ENCODE peak calls at places on chromosomes 1 and 21, in seven cellular contexts. One of them, this sample, is unnamed.

GRCh38 chr1:15939181-15940109 is 36.5 kb downstream of the ZBTB17 start:
- DNase-seq in heart left ventricle: no peak
- DNase-seq in transverse colon: peak; percentile 48
- DNase-seq in adrenal gland: peak; percentile 77
- DNase-seq in suprapubic skin: no peak
- DNase-seq in esophagus squamous epithelium: no peak
- DNase-seq in endothelial cell of umbilical vein: peak; percentile 49
- DNase-seq in this sample: peak; percentile 23

GRCh38 chr21:46065993-46066842 is 31.7 kb upstream of the COL6A2 start:
- DNase-seq in heart left ventricle: peak; percentile 18
- DNase-seq in transverse colon: no peak
- DNase-seq in adrenal gland: no peak
- DNase-seq in suprapubic skin: no peak
- DNase-seq in esophagus squamous epithelium: no peak
- DNase-seq in endothelial cell of umbilical vein: no peak
- DNase-seq in this sample: no peak

GRCh38 chr1:41689596-41689995 is 205.1 kb upstream of the EDN2 start:
- DNase-seq in heart left ventricle: no peak
- DNase-seq in transverse colon: no peak
- DNase-seq in adrenal gland: peak; percentile 42
- DNase-seq in suprapubic skin: no peak
- DNase-seq in esophagus squamous epithelium: no peak
- DNase-seq in endothelial cell of umbilical vein: no peak
- DNase-seq in this sample: no peak

GRCh38 chr1:7378346-7379130 is 392.6 kb upstream of the VAMP3 start:
- DNase-seq in heart left ventricle: no peak
- DNase-seq in transverse colon: no peak
- DNase-seq in adrenal gland: no peak
- DNase-seq in suprapubic skin: peak; percentile 73
- DNase-seq in esophagus squamous epithelium: no peak
- DNase-seq in endothelial cell of umbilical vein: no peak
- DNase-seq in this sample: no peak

GRCh38 chr1:14613915-14614314 is 15.4 kb downstream of the KAZN start:
- DNase-seq in heart left ventricle: no peak
- DNase-seq in transverse colon: no peak
- DNase-seq in adrenal gland: no peak
- DNase-seq in suprapubic skin: no peak
- DNase-seq in esophagus squamous epithelium: no peak
- DNase-seq in endothelial cell of umbilical vein: no peak
- DNase-seq in this sample: no peak

GRCh38 chr1:184494929-184495328 is 108.1 kb downstream of the C1orf21 start:
- DNase-seq in heart left ventricle: no peak
- DNase-seq in transverse colon: no peak
- DNase-seq in adrenal gland: no peak
- DNase-seq in suprapubic skin: no peak
- DNase-seq in esophagus squamous epithelium: no peak
- DNase-seq in endothelial cell of umbilical vein: no peak
- DNase-seq in this sample: no peak

GRCh38 chr1:216600730-216601426 is 122.4 kb downstream of the ESRRG start:
- DNase-seq in heart left ventricle: peak; percentile 88
- DNase-seq in transverse colon: peak; percentile 79
- DNase-seq in adrenal gland: peak; percentile 90
- DNase-seq in suprapubic skin: peak; percentile 85
- DNase-seq in esophagus squamous epithelium: peak; percentile 1
- DNase-seq in endothelial cell of umbilical vein: peak; percentile 56
- DNase-seq in this sample: peak; percentile 46

GRCh38 chr1:41338820-41339219 is 22.4 kb upstream of the FOXO6 start:
- DNase-seq in heart left ventricle: no peak
- DNase-seq in transverse colon: no peak
- DNase-seq in adrenal gland: no peak
- DNase-seq in suprapubic skin: no peak
- DNase-seq in esophagus squamous epithelium: no peak
- DNase-seq in endothelial cell of umbilical vein: no peak
- DNase-seq in this sample: no peak

GRCh38 chr1:28926629-28927441 is 12.5 kb downstream of the EPB41 start:
- DNase-seq in heart left ventricle: no peak
- DNase-seq in transverse colon: no peak
- DNase-seq in adrenal gland: no peak
- DNase-seq in suprapubic skin: no peak
- DNase-seq in esophagus squamous epithelium: no peak
- DNase-seq in endothelial cell of umbilical vein: peak; percentile 93
- DNase-seq in this sample: no peak

GRCh38 chr1:166391677-166392076 is 224.9 kb upstream of the FAM78B start:
- DNase-seq in heart left ventricle: no peak
- DNase-seq in transverse colon: no peak
- DNase-seq in adrenal gland: no peak
- DNase-seq in suprapubic skin: no peak
- DNase-seq in esophagus squamous epithelium: no peak
- DNase-seq in endothelial cell of umbilical vein: no peak
- DNase-seq in this sample: no peak

GRCh38 chr1:85323770-85324169 is 47.3 kb upstream of the BCL10 start:
- DNase-seq in heart left ventricle: no peak
- DNase-seq in transverse colon: no peak
- DNase-seq in adrenal gland: no peak
- DNase-seq in suprapubic skin: no peak
- DNase-seq in esophagus squamous epithelium: no peak
- DNase-seq in endothelial cell of umbilical vein: no peak
- DNase-seq in this sample: no peak

GRCh38 chr1:212595787-212596714 is 12.5 kb upstream of the ATF3 start:
- DNase-seq in heart left ventricle: no peak
- DNase-seq in transverse colon: peak; percentile 49
- DNase-seq in adrenal gland: no peak
- DNase-seq in suprapubic skin: no peak
- DNase-seq in esophagus squamous epithelium: no peak
- DNase-seq in endothelial cell of umbilical vein: peak; percentile 96
- DNase-seq in this sample: no peak

GRCh38 chr1:70818391-70818790 is 229.2 kb downstream of the PTGER3 start:
- DNase-seq in heart left ventricle: no peak
- DNase-seq in transverse colon: no peak
- DNase-seq in adrenal gland: no peak
- DNase-seq in suprapubic skin: no peak
- DNase-seq in esophagus squamous epithelium: no peak
- DNase-seq in endothelial cell of umbilical vein: no peak
- DNase-seq in this sample: no peak

DNA sequence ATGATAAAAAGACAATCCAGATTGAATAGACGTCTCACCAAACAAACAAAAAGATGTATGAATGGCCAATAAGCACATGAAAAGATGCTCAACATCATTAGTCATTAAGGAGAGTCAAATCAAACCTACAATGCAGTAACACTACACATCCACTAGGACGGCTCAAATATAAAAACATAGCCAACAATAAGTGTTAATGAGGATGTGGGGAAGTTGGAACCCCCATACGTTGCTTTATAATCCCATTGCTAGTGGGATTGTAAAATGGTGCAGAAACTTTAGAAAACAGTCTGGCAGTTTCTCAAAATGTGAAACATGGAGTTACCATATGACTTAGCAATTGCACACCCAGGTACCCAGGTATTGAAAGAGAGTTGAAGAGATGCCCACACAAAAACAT is 14.7 kb upstream of the IL24 start:
- DNase-seq in heart left ventricle: no peak
- DNase-seq in transverse colon: no peak
- DNase-seq in adrenal gland: no peak
- DNase-seq in suprapubic skin: no peak
- DNase-seq in esophagus squamous epithelium: no peak
- DNase-seq in endothelial cell of umbilical vein: no peak
- DNase-seq in this sample: no peak
- TF ChIP-seq CTCF in heart left ventricle: no peak
- TF ChIP-seq CTCF in transverse colon: peak; percentile 11
- TF ChIP-seq CTCF in adrenal gland: no peak
- TF ChIP-seq CTCF in suprapubic skin: no peak
- TF ChIP-seq CTCF in esophagus squamous epithelium: no peak
- TF ChIP-seq CTCF in endothelial cell of umbilical vein: no peak
- TF ChIP-seq CTCF in this sample: no peak

GRCh38 chr1:164614316-164614715 is 55.3 kb downstream of the PBX1 start:
- DNase-seq in heart left ventricle: no peak
- DNase-seq in transverse colon: no peak
- DNase-seq in adrenal gland: no peak
- DNase-seq in suprapubic skin: no peak
- DNase-seq in esophagus squamous epithelium: no peak
- DNase-seq in endothelial cell of umbilical vein: no peak
- DNase-seq in this sample: no peak
- H3K27ac ChIP-seq in heart left ventricle: no peak overlapping the region
- H3K27ac ChIP-seq in transverse colon: peak overlapping the region; percentile 80
- H3K27ac ChIP-seq in adrenal gland: no peak overlapping the region
- H3K27ac ChIP-seq in suprapubic skin: no peak overlapping the region
- H3K27ac ChIP-seq in esophagus squamous epithelium: peak overlapping the region; percentile 75
- H3K27ac ChIP-seq in endothelial cell of umbilical vein: no peak overlapping the region
- H3K27ac ChIP-seq in this sample: peak overlapping the region; percentile 83

GRCh38 chr1:167456926-167457325 is 61.4 kb downstream of the CD247 start:
- DNase-seq in heart left ventricle: no peak
- DNase-seq in transverse colon: no peak
- DNase-seq in adrenal gland: no peak
- DNase-seq in suprapubic skin: no peak
- DNase-seq in esophagus squamous epithelium: no peak
- DNase-seq in endothelial cell of umbilical vein: no peak
- DNase-seq in this sample: no peak

GRCh38 chr1:167455786-167456446 is 62.4 kb downstream of the CD247 start:
- DNase-seq in heart left ventricle: peak; percentile 51
- DNase-seq in transverse colon: no peak
- DNase-seq in adrenal gland: no peak
- DNase-seq in suprapubic skin: no peak
- DNase-seq in esophagus squamous epithelium: no peak
- DNase-seq in endothelial cell of umbilical vein: peak; percentile 9
- DNase-seq in this sample: no peak

GRCh38 chr1:167454304-167454928 is 63.9 kb downstream of the CD247 start:
- DNase-seq in heart left ventricle: no peak
- DNase-seq in transverse colon: no peak
- DNase-seq in adrenal gland: no peak
- DNase-seq in suprapubic skin: no peak
- DNase-seq in esophagus squamous epithelium: no peak
- DNase-seq in endothelial cell of umbilical vein: peak; percentile 9
- DNase-seq in this sample: no peak

GRCh38 chr1:167456500-167456899 is 61.8 kb downstream of the CD247 start:
- DNase-seq in heart left ventricle: no peak
- DNase-seq in transverse colon: no peak
- DNase-seq in adrenal gland: no peak
- DNase-seq in suprapubic skin: no peak
- DNase-seq in esophagus squamous epithelium: no peak
- DNase-seq in endothelial cell of umbilical vein: no peak
- DNase-seq in this sample: no peak

GRCh38 chr1:167454929-167455785 is 63.2 kb downstream of the CD247 start:
- DNase-seq in heart left ventricle: peak; percentile 64
- DNase-seq in transverse colon: peak; percentile 77
- DNase-seq in adrenal gland: peak; percentile 68
- DNase-seq in suprapubic skin: peak; percentile 87
- DNase-seq in esophagus squamous epithelium: no peak
- DNase-seq in endothelial cell of umbilical vein: peak; percentile 15
- DNase-seq in this sample: peak; percentile 41
- TF ChIP-seq POLR2A in heart left ventricle: peak; percentile 6
- TF ChIP-seq POLR2A in transverse colon: peak; percentile 29
- TF ChIP-seq POLR2A in adrenal gland: peak; percentile 14
- TF ChIP-seq POLR2A in suprapubic skin: no peak
- TF ChIP-seq POLR2A in esophagus squamous epithelium: no peak
- TF ChIP-seq POLR2A in endothelial cell of umbilical vein: no peak
- TF ChIP-seq POLR2A in this sample: no peak

DNA sequence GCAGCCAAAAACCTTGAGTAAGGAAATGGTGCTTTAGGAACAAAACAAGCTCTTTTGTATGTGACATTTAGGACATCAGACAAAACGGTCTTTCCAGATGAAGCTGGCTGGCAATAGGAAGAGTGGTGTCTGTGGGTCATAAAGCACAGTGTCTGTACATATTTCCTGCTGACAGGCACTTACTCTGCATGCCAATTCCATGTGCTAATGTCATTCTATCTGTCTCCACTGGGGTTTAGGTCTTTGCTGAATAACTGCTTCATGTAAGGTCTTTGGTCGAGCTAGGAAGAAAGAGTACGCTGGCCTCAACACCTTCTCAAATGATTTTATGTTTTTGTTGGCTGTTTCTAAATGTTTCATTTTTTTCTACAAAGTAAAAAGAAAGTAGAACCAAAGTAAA is 163.5 kb downstream of the BRINP2 start:
- DNase-seq in heart left ventricle: no peak
- DNase-seq in transverse colon: no peak
- DNase-seq in adrenal gland: no peak
- DNase-seq in suprapubic skin: no peak
- DNase-seq in esophagus squamous epithelium: no peak
- DNase-seq in endothelial cell of umbilical vein: no peak
- DNase-seq in this sample: no peak
- TF ChIP-seq CTCF in heart left ventricle: peak; percentile 29
- TF ChIP-seq CTCF in transverse colon: peak; percentile 19
- TF ChIP-seq CTCF in adrenal gland: no peak
- TF ChIP-seq CTCF in suprapubic skin: no peak
- TF ChIP-seq CTCF in esophagus squamous epithelium: no peak
- TF ChIP-seq CTCF in endothelial cell of umbilical vein: no peak
- TF ChIP-seq CTCF in this sample: no peak